ENCODE peak calls at places on chromosomes 7 and 10, in six cellular contexts. P, R, L, I, F and G are unnamed samples.

GRCh38 chr7:69941077-69941476 is 342.8 kb downstream of the AUTS2 start:
- DNase-seq in P (no peak), R (no peak), L (no peak), I (no peak), F (no peak), G (no peak)

GRCh38 chr10:86756511-86757109 is at the start of gene BMPR1A:
- DNase-seq in P (peak), R (no peak), L (peak), I (no peak), F (no peak), G (peak)

GRCh38 chr7:138857728-138858127 is 59.7 kb upstream of the ATP6V0A4 start:
- DNase-seq in P (no peak), R (no peak), L (no peak), I (no peak), F (no peak), G (no peak)

GRCh38 chr10:125149278-125150047 is 10.9 kb downstream of the CTBP2 start:
- DNase-seq in P (no peak), R (no peak), L (peak), I (no peak), F (no peak), G (peak)

GRCh38 chr10:9234191-9234590 is 1179.7 kb downstream of the GATA3 start:
- DNase-seq in P (no peak), R (no peak), L (no peak), I (no peak), F (no peak), G (no peak)

GRCh38 chr10:106181491-106181890 is 983.0 kb downstream of the SORCS1 start:
- DNase-seq in P (no peak), R (no peak), L (peak), I (no peak), F (no peak), G (no peak)

GRCh38 chr10:51800121-51800520 is 100.7 kb upstream of the CSTF2T start:
- DNase-seq in P (peak), R (no peak), L (no peak), I (no peak), F (no peak), G (no peak)

GRCh38 chr7:140078392-140078791 is 15.6 kb upstream of the PARP12 start:
- DNase-seq in P (no peak), R (no peak), L (no peak), I (no peak), F (no peak), G (no peak)

GRCh38 chr7:122886357-122887081 is at the start of gene CADPS2:
- DNase-seq in P (peak), R (peak), L (peak), I (peak), F (no peak), G (peak)

GRCh38 chr10:24957624-24958435 is 5.4 kb upstream of the PRTFDC1 start:
- DNase-seq in P (peak), R (no peak), L (peak), I (no peak), F (no peak), G (peak)

GRCh38 chr7:138645284-138645683 is 55.9 kb downstream of the SVOPL start:
- DNase-seq in P (no peak), R (no peak), L (no peak), I (no peak), F (no peak), G (no peak)

GRCh38 chr7:30084195-30084594 is 50.6 kb upstream of the MTURN start:
- DNase-seq in P (no peak), R (no peak), L (no peak), I (no peak), F (no peak), G (no peak)

GRCh38 chr7:70698219-70698832 is 433.6 kb upstream of the GALNT17 start:
- DNase-seq in P (no peak), R (peak), L (peak), I (no peak), F (peak), G (no peak)

GRCh38 chr7:46391215-46391614 is 470.1 kb upstream of the IGFBP3 start:
- DNase-seq in P (no peak), R (no peak), L (peak), I (no peak), F (no peak), G (no peak)